ENCODE peak calls at places on chromosomes 13 and 19, in five cellular contexts. One of them, this sample, is unnamed. For H3K4me1, the result is how much of the 10 kb centered on the place peaks cover.

GRCh38 chr19:18319591-18320135 is 3.2 kb downstream of the LSM4 start:
- DNase-seq in right lobe of liver: peak
- DNase-seq in IMR-90: no peak
- DNase-seq in stomach: peak
- DNase-seq in ovary: no peak
- DNase-seq in this sample: peak

GRCh38 chr13:39401091-39401647 is 201.8 kb downstream of the LHFPL6 start:
- DNase-seq in right lobe of liver: no peak
- DNase-seq in IMR-90: no peak
- DNase-seq in stomach: no peak
- DNase-seq in ovary: no peak
- DNase-seq in this sample: no peak

GRCh38 chr13:50910483-50910805 is 853 bp downstream of the RNASEH2B start:
- DNase-seq in right lobe of liver: peak
- DNase-seq in IMR-90: peak
- DNase-seq in stomach: no peak
- DNase-seq in ovary: no peak
- DNase-seq in this sample: no peak

GRCh38 chr13:99362362-99362761 is 55.2 kb upstream of the GPR183 start:
- DNase-seq in right lobe of liver: no peak
- DNase-seq in IMR-90: no peak
- DNase-seq in stomach: no peak
- DNase-seq in ovary: no peak
- DNase-seq in this sample: no peak

GRCh38 chr13:23848639-23849282 is 40.4 kb downstream of the MIPEP start:
- DNase-seq in right lobe of liver: no peak
- DNase-seq in IMR-90: no peak
- DNase-seq in stomach: no peak
- DNase-seq in ovary: no peak
- DNase-seq in this sample: no peak

GRCh38 chr13:63124863-63125262 is 1709.2 kb upstream of the PCDH20 start:
- DNase-seq in right lobe of liver: no peak
- DNase-seq in IMR-90: peak
- DNase-seq in stomach: no peak
- DNase-seq in ovary: no peak
- DNase-seq in this sample: no peak

GRCh38 chr19:36140289-36141038 is 598 bp downstream of the CAPNS1 start:
- DNase-seq in right lobe of liver: peak
- DNase-seq in IMR-90: peak
- DNase-seq in stomach: peak
- DNase-seq in ovary: peak
- DNase-seq in this sample: no peak

GRCh38 chr19:47481460-47482052 is 2.5 kb downstream of the KPTN start:
- DNase-seq in right lobe of liver: no peak
- DNase-seq in IMR-90: no peak
- DNase-seq in stomach: no peak
- DNase-seq in ovary: no peak
- DNase-seq in this sample: no peak

GRCh38 chr13:72839831-72840426 is 58.0 kb downstream of the PIBF1 start:
- DNase-seq in right lobe of liver: no peak
- DNase-seq in IMR-90: peak
- DNase-seq in stomach: peak
- DNase-seq in ovary: no peak
- DNase-seq in this sample: peak

DNA sequence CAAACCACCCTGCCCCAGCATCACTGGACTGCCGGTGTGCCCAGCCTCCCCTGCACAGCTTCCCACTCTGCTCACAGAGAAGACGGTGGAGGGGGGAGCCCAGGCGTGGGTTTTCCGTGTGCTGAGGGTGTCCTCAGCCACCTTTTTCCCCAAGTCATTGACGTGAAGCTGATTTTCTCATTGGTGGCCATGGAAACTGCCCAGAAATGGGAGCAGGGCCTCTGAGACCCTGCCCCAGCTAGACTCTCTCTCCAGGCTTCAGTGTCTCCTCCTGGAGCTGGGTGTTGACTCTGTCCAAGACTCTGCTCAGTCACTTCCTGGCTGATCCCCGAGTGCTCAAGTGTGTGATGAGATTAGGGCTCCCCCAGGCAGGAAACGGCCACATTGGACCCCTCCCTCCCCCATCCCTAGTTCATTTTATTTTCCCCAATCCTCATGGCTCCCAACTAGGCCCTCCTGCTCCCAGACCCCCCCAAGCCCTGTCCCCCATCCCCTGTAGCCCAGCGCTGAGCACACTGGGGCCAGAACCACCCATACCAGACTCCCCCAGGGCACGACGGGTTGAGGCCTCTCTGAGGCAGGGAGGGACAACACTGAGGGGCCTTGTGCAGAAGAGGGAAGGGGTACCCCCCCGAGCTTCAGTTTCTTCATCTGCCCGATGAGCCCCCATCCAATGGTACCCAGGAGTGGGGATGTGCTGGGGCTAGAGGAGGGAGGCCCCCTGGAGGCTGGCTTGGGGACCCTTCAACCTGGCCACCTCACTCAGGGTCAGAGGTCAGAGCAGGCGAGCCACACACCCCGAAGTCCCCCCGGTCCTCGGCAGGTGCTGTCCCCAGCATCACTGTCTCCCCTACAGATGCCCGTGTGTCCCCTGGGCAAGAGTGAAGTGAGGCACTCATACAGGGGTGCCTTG is 1.2 kb upstream of the F2RL3 start:
- DNase-seq in right lobe of liver: no peak
- DNase-seq in IMR-90: no peak
- DNase-seq in stomach: no peak
- DNase-seq in ovary: no peak
- DNase-seq in this sample: no peak
- TF ChIP-seq POLR2A in right lobe of liver: no peak
- TF ChIP-seq POLR2A in IMR-90: no peak
- TF ChIP-seq POLR2A in stomach: no peak
- TF ChIP-seq POLR2A in ovary: no peak
- TF ChIP-seq POLR2A in this sample: no peak

GRCh38 chr19:19559942-19560341 is 21.9 kb downstream of the CILP2 start:
- DNase-seq in right lobe of liver: no peak
- DNase-seq in IMR-90: no peak
- DNase-seq in stomach: no peak
- DNase-seq in ovary: no peak
- DNase-seq in this sample: no peak

GRCh38 chr19:19562665-19563347 is 24.7 kb downstream of the CILP2 start:
- DNase-seq in right lobe of liver: no peak
- DNase-seq in IMR-90: no peak
- DNase-seq in stomach: no peak
- DNase-seq in ovary: no peak
- DNase-seq in this sample: peak

GRCh38 chr19:19561946-19562664 is 24.0 kb downstream of the CILP2 start:
- DNase-seq in right lobe of liver: no peak
- DNase-seq in IMR-90: no peak
- DNase-seq in stomach: no peak
- DNase-seq in ovary: no peak
- DNase-seq in this sample: no peak

GRCh38 chr19:19566306-19566705 is 28.2 kb downstream of the CILP2 start:
- DNase-seq in right lobe of liver: no peak
- DNase-seq in IMR-90: peak
- DNase-seq in stomach: no peak
- DNase-seq in ovary: no peak
- DNase-seq in this sample: no peak

GRCh38 chr19:19563348-19563848 is 25.3 kb downstream of the CILP2 start:
- DNase-seq in right lobe of liver: no peak
- DNase-seq in IMR-90: no peak
- DNase-seq in stomach: no peak
- DNase-seq in ovary: no peak
- DNase-seq in this sample: no peak
- H3K4me1 ChIP-seq in right lobe of liver: under half
- H3K4me1 ChIP-seq in IMR-90: under half
- H3K4me1 ChIP-seq in stomach: under half
- H3K4me1 ChIP-seq in ovary: under half
- H3K4me1 ChIP-seq in this sample: under half

DNA sequence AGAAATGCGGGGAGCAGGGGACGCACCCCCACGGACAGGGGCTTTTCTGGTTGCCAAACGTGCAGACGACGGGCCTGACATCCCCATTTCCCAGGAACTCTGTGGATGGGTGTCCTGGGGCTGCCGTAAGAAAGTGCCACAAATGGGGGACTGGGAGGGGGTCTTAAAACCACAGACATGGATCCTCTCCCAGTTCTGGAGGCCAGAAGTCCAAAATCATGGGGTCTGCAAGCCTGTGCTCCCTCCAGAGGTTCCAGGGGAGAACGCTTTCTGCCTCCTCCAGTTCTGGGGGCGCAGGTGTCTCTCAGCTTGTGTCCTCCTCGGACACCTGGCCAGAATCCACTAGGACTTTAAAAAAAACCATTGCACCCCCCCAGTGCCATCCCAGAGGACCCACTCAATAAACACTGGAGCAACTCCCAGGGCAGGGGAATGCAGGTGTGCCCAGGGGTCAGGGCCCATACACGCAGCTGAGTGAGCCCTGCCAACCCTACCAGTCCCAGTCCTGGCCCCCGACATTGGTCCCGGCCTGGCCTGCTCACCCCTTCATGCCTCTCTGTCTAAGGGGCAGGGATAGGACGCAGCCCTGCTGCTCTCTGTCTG is 103.9 kb downstream of the GADD45B start:
- DNase-seq in right lobe of liver: no peak
- DNase-seq in IMR-90: no peak
- DNase-seq in stomach: no peak
- DNase-seq in ovary: peak
- DNase-seq in this sample: peak
- H3K4me3 ChIP-seq in right lobe of liver: peak
- H3K4me3 ChIP-seq in IMR-90: no peak
- H3K4me3 ChIP-seq in stomach: peak
- H3K4me3 ChIP-seq in ovary: peak
- H3K4me3 ChIP-seq in this sample: no peak

GRCh38 chr19:681029-681626 is 4.9 kb downstream of the FSTL3 start:
- DNase-seq in right lobe of liver: peak
- DNase-seq in IMR-90: no peak
- DNase-seq in stomach: peak
- DNase-seq in ovary: peak
- DNase-seq in this sample: peak

GRCh38 chr19:678791-679388 is 2.7 kb downstream of the FSTL3 start:
- DNase-seq in right lobe of liver: no peak
- DNase-seq in IMR-90: no peak
- DNase-seq in stomach: no peak
- DNase-seq in ovary: peak
- DNase-seq in this sample: no peak

GRCh38 chr19:677601-678380 is 1.6 kb downstream of the FSTL3 start:
- DNase-seq in right lobe of liver: no peak
- DNase-seq in IMR-90: no peak
- DNase-seq in stomach: no peak
- DNase-seq in ovary: peak
- DNase-seq in this sample: no peak

GRCh38 chr19:680287-681028 is 4.3 kb downstream of the FSTL3 start:
- DNase-seq in right lobe of liver: peak
- DNase-seq in IMR-90: peak
- DNase-seq in stomach: peak
- DNase-seq in ovary: peak
- DNase-seq in this sample: peak

GRCh38 chr19:679418-680286 is 3.5 kb downstream of the FSTL3 start:
- DNase-seq in right lobe of liver: no peak
- DNase-seq in IMR-90: peak
- DNase-seq in stomach: peak
- DNase-seq in ovary: peak
- DNase-seq in this sample: peak
- TF ChIP-seq POLR2A in right lobe of liver: no peak
- TF ChIP-seq POLR2A in IMR-90: peak
- TF ChIP-seq POLR2A in stomach: no peak
- TF ChIP-seq POLR2A in ovary: no peak
- TF ChIP-seq POLR2A in this sample: no peak

GRCh38 chr19:30325657-30326056 is 46.5 kb upstream of the ZNF536 start:
- DNase-seq in right lobe of liver: no peak
- DNase-seq in IMR-90: no peak
- DNase-seq in stomach: no peak
- DNase-seq in ovary: no peak
- DNase-seq in this sample: no peak
- H3K4me1 ChIP-seq in right lobe of liver: under half
- H3K4me1 ChIP-seq in IMR-90: under half
- H3K4me1 ChIP-seq in stomach: under half
- H3K4me1 ChIP-seq in ovary: under half
- H3K4me1 ChIP-seq in this sample: under half

GRCh38 chr19:21133633-21134032 is 8.2 kb upstream of the ZNF431 start:
- DNase-seq in right lobe of liver: no peak
- DNase-seq in IMR-90: no peak
- DNase-seq in stomach: no peak
- DNase-seq in ovary: no peak
- DNase-seq in this sample: no peak

GRCh38 chr19:21135433-21135832 is 6.4 kb upstream of the ZNF431 start:
- DNase-seq in right lobe of liver: no peak
- DNase-seq in IMR-90: no peak
- DNase-seq in stomach: no peak
- DNase-seq in ovary: no peak
- DNase-seq in this sample: no peak

GRCh38 chr19:21138130-21138529 is 3.7 kb upstream of the ZNF431 start:
- DNase-seq in right lobe of liver: no peak
- DNase-seq in IMR-90: no peak
- DNase-seq in stomach: no peak
- DNase-seq in ovary: no peak
- DNase-seq in this sample: no peak

GRCh38 chr19:21130097-21130775 is 11.6 kb upstream of the ZNF431 start:
- DNase-seq in right lobe of liver: no peak
- DNase-seq in IMR-90: no peak
- DNase-seq in stomach: no peak
- DNase-seq in ovary: no peak
- DNase-seq in this sample: no peak

DNA sequence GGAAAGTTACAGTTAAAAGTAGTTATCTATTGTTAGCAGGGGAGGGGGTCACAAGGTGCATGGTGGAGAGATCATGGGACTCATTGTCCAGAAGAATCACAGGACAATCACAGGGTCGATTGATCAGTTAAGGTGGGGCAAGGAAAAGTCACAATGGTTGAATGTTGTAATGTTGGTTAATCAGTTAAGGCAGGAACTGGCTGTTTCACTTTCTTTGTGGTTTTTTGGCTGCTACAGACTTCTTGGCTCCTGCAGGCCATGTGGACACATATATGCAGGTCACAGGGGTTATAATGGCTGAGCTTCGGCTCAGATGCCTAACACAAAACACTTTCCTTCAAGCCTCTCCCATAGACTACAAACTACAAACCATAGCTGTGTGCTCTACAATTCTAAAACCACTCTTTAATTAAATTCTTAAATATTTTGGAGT is 6.9 kb upstream of the ZNF431 start:
- DNase-seq in right lobe of liver: no peak
- DNase-seq in IMR-90: no peak
- DNase-seq in stomach: no peak
- DNase-seq in ovary: no peak
- DNase-seq in this sample: no peak
- H3K4me3 ChIP-seq in right lobe of liver: no peak
- H3K4me3 ChIP-seq in IMR-90: no peak
- H3K4me3 ChIP-seq in stomach: no peak
- H3K4me3 ChIP-seq in ovary: no peak
- H3K4me3 ChIP-seq in this sample: no peak